ENCODE peak calls at places on chromosomes 12 and 14, in ten cellular contexts. Y is T-helper 2 cell; I is epithelial cell of esophagus; E is CD8-positive, alpha-beta memory T cell; X is dermis blood vessel endothelial cell; O is AG04449; P is COR-L47; B is activated CD8-positive, alpha-beta T cell treated with anti-CD3 and anti-CD28 coated beads, Interleukin-2, amount 10 ng/mL, durations not matched to agents 7 days and 5 days; L is activated CD4-positive, CD25-positive, alpha-beta regulatory T cell; C is kidney. D is an unnamed sample.

GRCh38 chr12:30997685-30998440 is 71.3 kb downstream of the TSPAN11 start:
- DNase-seq in Y (no peak), I (no peak), E (no peak), X (no peak), O (no peak), P (no peak), B (no peak), L (no peak), C (peak; percentile 51), D (no peak)

GRCh38 chr12:30847259-30847658 is 79.3 kb upstream of the TSPAN11 start:
- DNase-seq in Y (peak; percentile 80), I (peak; percentile 83), E (no peak), X (peak; percentile 83), O (no peak), P (peak; percentile 43), B (peak; percentile 63), L (no peak), C (no peak), D (no peak)

GRCh38 chr14:74531467-74531866 is 37.9 kb downstream of the ISCA2 start:
- DNase-seq in Y (no peak), I (peak; percentile 66), E (no peak), X (peak; percentile 25), O (no peak), P (no peak), B (no peak), L (no peak), C (no peak), D (no peak)

GRCh38 chr12:50620050-50620974 is 115.5 kb downstream of the DIP2B start:
- DNase-seq in Y (peak; percentile 61), I (peak; percentile 93), E (no peak), X (no peak), O (peak; percentile 78), P (no peak), B (no peak), L (no peak), C (no peak), D (no peak)

GRCh38 chr14:102063092-102063807 is 23.6 kb downstream of the HSP90AA1 start:
- DNase-seq in Y (peak; percentile 81), I (peak; percentile 90), E (peak; percentile 82), X (peak; percentile 94), O (peak; percentile 54), P (peak; percentile 91), B (peak; percentile 81), L (peak; percentile 41), C (peak; percentile 95), D (peak; percentile 59)

GRCh38 chr12:110555509-110556406 is 27.4 kb downstream of the PPTC7 start:
- DNase-seq in Y (no peak), I (peak; percentile 62), E (no peak), X (no peak), O (peak; percentile 45), P (no peak), B (no peak), L (no peak), C (no peak), D (no peak)

GRCh38 chr12:28963554-28963953 is 185.5 kb upstream of the FAR2 start:
- DNase-seq in Y (peak; percentile 9), I (peak; percentile 73), E (no peak), X (peak; percentile 73), O (no peak), P (no peak), B (no peak), L (no peak), C (no peak), D (no peak)

GRCh38 chr12:2179058-2179457 is 126.3 kb downstream of the CACNA1C start:
- DNase-seq in Y (no peak), I (no peak), E (no peak), X (no peak), O (no peak), P (no peak), B (no peak), L (no peak), C (no peak), D (no peak)

GRCh38 chr12:77113971-77114370 is 48.6 kb upstream of the E2F7 start:
- DNase-seq in Y (no peak), I (no peak), E (no peak), X (peak; percentile 61), O (no peak), P (no peak), B (no peak), L (no peak), C (no peak), D (no peak)

GRCh38 chr14:38122241-38122640 is 85.5 kb upstream of the SSTR1 start:
- DNase-seq in Y (no peak), I (no peak), E (no peak), X (no peak), O (no peak), P (no peak), B (no peak), L (no peak), C (no peak), D (no peak)

GRCh38 chr12:81558031-81558430 is 201.1 kb downstream of the PPFIA2 start:
- DNase-seq in Y (no peak), I (peak; percentile 7), E (no peak), X (no peak), O (no peak), P (no peak), B (no peak), L (no peak), C (no peak), D (no peak)

GRCh38 chr14:92573761-92574498 is 60.3 kb downstream of the RIN3 start:
- DNase-seq in Y (no peak), I (peak; percentile 42), E (no peak), X (no peak), O (no peak), P (no peak), B (no peak), L (no peak), C (no peak), D (no peak)

GRCh38 chr12:128570191-128571065 is 253.3 kb downstream of the SLC15A4 start:
- DNase-seq in Y (peak; percentile 96), I (no peak), E (no peak), X (no peak), O (no peak), P (no peak), B (no peak), L (no peak), C (no peak), D (no peak)

GRCh38 chr14:99513183-99513694 is 32.0 kb downstream of the CCNK start:
- DNase-seq in Y (no peak), I (no peak), E (no peak), X (no peak), O (no peak), P (no peak), B (no peak), L (no peak), C (peak; percentile 51), D (no peak)

GRCh38 chr12:3490848-3491382 is at the start of gene PRMT8:
- DNase-seq in Y (no peak), I (peak; percentile 43), E (no peak), X (no peak), O (no peak), P (no peak), B (no peak), L (no peak), C (peak; percentile 53), D (no peak)

GRCh38 chr12:38907171-38907923 is 2.0 kb upstream of the CPNE8 start:
- DNase-seq in Y (no peak), I (no peak), E (no peak), X (no peak), O (no peak), P (no peak), B (no peak), L (no peak), C (no peak), D (no peak)

GRCh38 chr14:73718742-73719251 is 4.6 kb upstream of the PNMA1 start:
- DNase-seq in Y (no peak), I (no peak), E (no peak), X (no peak), O (no peak), P (no peak), B (no peak), L (no peak), C (peak; percentile 79), D (no peak)

GRCh38 chr12:92503977-92504966 is 198.5 kb upstream of the PLEKHG7 start:
- DNase-seq in Y (no peak), I (no peak), E (no peak), X (no peak), O (no peak), P (no peak), B (no peak), L (no peak), C (no peak), D (no peak)

GRCh38 chr14:51873221-51873893 is 12.9 kb downstream of the GNG2 start:
- DNase-seq in Y (peak; percentile 94), I (peak; percentile 69), E (peak; percentile 57), X (peak; percentile 91), O (peak; percentile 93), P (peak; percentile 87), B (peak; percentile 32), L (no peak), C (no peak), D (no peak)

GRCh38 chr12:57741413-57741789 is 2.9 kb upstream of the AGAP2 start:
- DNase-seq in Y (no peak), I (no peak), E (no peak), X (no peak), O (no peak), P (no peak), B (no peak), L (no peak), C (no peak), D (no peak)

GRCh38 chr12:30188602-30189326 is 405.0 kb upstream of the TMTC1 start:
- DNase-seq in Y (no peak), I (no peak), E (no peak), X (no peak), O (no peak), P (no peak), B (no peak), L (no peak), C (no peak), D (no peak)

GRCh38 chr12:753401-754237 is 1.2 kb downstream of the WNK1 start:
- DNase-seq in Y (peak; percentile 56), I (no peak), E (peak; percentile 75), X (peak; percentile 45), O (no peak), P (no peak), B (peak; percentile 63), L (peak; percentile 25), C (peak; percentile 88), D (peak; percentile 43)

GRCh38 chr14:34835312-34835711 is 39.8 kb downstream of the BAZ1A start:
- DNase-seq in Y (no peak), I (no peak), E (no peak), X (no peak), O (no peak), P (no peak), B (no peak), L (no peak), C (no peak), D (no peak)

GRCh38 chr14:33463731-33464130 is 487.1 kb downstream of the EGLN3 start:
- DNase-seq in Y (no peak), I (no peak), E (no peak), X (no peak), O (no peak), P (no peak), B (no peak), L (no peak), C (no peak), D (no peak)

GRCh38 chr12:119235352-119235751 is 56.6 kb downstream of the HSPB8 start:
- DNase-seq in Y (no peak), I (no peak), E (no peak), X (no peak), O (no peak), P (no peak), B (no peak), L (no peak), C (no peak), D (no peak)

GRCh38 chr14:38208825-38209562 is 1.3 kb downstream of the SSTR1 start:
- DNase-seq in Y (peak; percentile 30), I (no peak), E (no peak), X (peak; percentile 68), O (no peak), P (peak; percentile 37), B (no peak), L (no peak), C (peak; percentile 67), D (no peak)

GRCh38 chr14:51369814-51370213 is 129.8 kb downstream of the TMX1 start:
- DNase-seq in Y (no peak), I (no peak), E (no peak), X (peak; percentile 29), O (no peak), P (no peak), B (no peak), L (no peak), C (no peak), D (no peak)

GRCh38 chr12:52204095-52204930 is 12.5 kb upstream of the KRT80 start:
- DNase-seq in Y (no peak), I (peak; percentile 53), E (no peak), X (no peak), O (no peak), P (no peak), B (no peak), L (no peak), C (peak; percentile 39), D (no peak)